ENCODE peak calls at places on chromosomes 11 and 22, in six cellular contexts. D, V, S, L, H and F are unnamed samples.

GRCh38 chr22:50222508-50222907 is 21.7 kb downstream of the SELENOO start:
- DNase-seq in V (peak), D (no peak), L (no peak), S (no peak), H (no peak), F (no peak)

GRCh38 chr11:102886999-102887398 is 12.2 kb upstream of the MMP12 start:
- DNase-seq in S (no peak), H (no peak), V (no peak), D (no peak), L (no peak), F (no peak)

GRCh38 chr11:37504066-37504611 is 906.1 kb upstream of the RAG2 start:
- DNase-seq in H (no peak), L (no peak), V (no peak), S (no peak), D (no peak), F (no peak)

GRCh38 chr22:50731811-50732624 is 6.0 kb upstream of the ACR start:
- DNase-seq in S (peak), V (no peak), D (peak), H (peak), L (peak), F (no peak)

GRCh38 chr11:31725176-31725575 is 85.9 kb downstream of the PAX6 start:
- DNase-seq in S (no peak), D (no peak), L (no peak), V (no peak), H (no peak), F (no peak)

GRCh38 chr11:796565-797299 is 1.3 kb downstream of the SLC25A22 start:
- DNase-seq in H (no peak), L (peak), D (no peak), S (no peak), V (no peak), F (peak)

GRCh38 chr22:23705358-23705757 is 14.5 kb downstream of the RGL4 start:
- DNase-seq in D (no peak), S (no peak), V (no peak), L (no peak), H (no peak), F (no peak)

GRCh38 chr11:118306556-118306955 is 2.0 kb downstream of the CD3E start:
- DNase-seq in V (no peak), H (no peak), D (no peak), L (no peak), S (no peak), F (no peak)

GRCh38 chr11:20364412-20364792 is 888 bp downstream of the HTATIP2 start:
- DNase-seq in L (no peak), V (no peak), S (no peak), D (no peak), H (no peak), F (peak)

GRCh38 chr22:49966716-49967332 is 6.3 kb downstream of the PIM3 start:
- DNase-seq in D (no peak), S (peak), H (peak), V (peak), L (peak), F (peak)

GRCh38 chr11:12717851-12718291 is 43.6 kb downstream of the TEAD1 start:
- DNase-seq in L (no peak), V (no peak), S (no peak), D (no peak), H (no peak), F (no peak)

GRCh38 chr11:45079943-45080719 is 66.3 kb upstream of the PRDM11 start:
- DNase-seq in L (peak), H (no peak), S (peak), D (no peak), V (no peak), F (no peak)

GRCh38 chr11:2072551-2073261 is 66.5 kb downstream of the IGF2 start:
- DNase-seq in S (no peak), V (no peak), H (no peak), L (peak), D (no peak), F (no peak)

GRCh38 chr22:28269277-28269676 is 350.2 kb upstream of the PITPNB start:
- DNase-seq in H (no peak), L (no peak), S (no peak), D (no peak), V (no peak), F (no peak)

GRCh38 chr11:1705121-1706052 is 8.4 kb downstream of the KRTAP5-6 start:
- DNase-seq in L (peak), V (no peak), H (no peak), S (no peak), D (no peak), F (no peak)

GRCh38 chr11:3341298-3341697 is 37.6 kb downstream of the ZNF195 start:
- DNase-seq in H (peak), L (no peak), D (no peak), S (no peak), V (no peak), F (peak)

GRCh38 chr11:119759747-119760412 is 30.9 kb upstream of the NECTIN1 start:
- DNase-seq in V (no peak), S (no peak), H (no peak), D (no peak), L (peak), F (no peak)

DNA sequence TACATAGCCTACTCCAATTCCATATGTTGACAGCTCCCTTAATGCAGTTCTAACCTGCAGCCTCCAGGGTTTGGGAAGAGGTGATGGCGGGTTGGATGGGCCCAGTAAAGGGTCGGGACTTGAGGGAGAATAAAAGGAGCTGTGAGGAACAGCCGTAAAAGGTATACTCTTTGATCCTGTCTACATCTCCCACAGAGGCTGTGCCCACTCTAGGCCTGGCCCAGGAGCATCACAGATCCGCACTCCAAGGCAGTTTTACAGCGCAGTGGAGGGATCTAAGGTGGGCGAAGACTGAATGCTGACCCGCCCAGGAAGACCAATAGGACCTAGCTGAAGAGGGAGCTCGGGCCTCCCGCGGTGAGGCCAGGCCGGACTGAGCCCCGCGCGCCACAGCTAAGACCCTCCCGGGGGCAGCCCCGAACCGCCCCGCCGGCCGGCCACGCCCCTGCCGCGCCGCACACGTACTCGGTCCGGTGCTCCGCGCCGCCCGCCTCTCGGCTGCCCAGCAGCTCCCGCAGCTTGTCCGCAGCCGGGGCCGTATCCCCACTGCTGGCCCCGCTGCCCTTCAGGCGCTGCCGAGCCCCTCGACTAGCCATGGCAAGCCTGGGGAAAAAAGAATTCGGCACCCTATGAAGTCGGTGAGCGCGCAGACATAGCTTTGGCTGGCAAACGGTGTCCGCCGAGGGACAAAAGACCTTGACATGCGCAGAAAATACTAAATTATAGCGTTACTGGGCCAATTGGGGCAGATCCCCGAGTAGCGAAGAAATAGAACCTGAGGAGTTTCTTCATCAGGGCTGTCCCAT is at the start of gene ALG9:
- DNase-seq in H (peak), S (peak), D (peak), L (peak), V (peak), F (peak)
- TF ChIP-seq POLR2A in H (no peak), S (peak), D (peak), L (no peak), V (no peak), F (no peak)

DNA sequence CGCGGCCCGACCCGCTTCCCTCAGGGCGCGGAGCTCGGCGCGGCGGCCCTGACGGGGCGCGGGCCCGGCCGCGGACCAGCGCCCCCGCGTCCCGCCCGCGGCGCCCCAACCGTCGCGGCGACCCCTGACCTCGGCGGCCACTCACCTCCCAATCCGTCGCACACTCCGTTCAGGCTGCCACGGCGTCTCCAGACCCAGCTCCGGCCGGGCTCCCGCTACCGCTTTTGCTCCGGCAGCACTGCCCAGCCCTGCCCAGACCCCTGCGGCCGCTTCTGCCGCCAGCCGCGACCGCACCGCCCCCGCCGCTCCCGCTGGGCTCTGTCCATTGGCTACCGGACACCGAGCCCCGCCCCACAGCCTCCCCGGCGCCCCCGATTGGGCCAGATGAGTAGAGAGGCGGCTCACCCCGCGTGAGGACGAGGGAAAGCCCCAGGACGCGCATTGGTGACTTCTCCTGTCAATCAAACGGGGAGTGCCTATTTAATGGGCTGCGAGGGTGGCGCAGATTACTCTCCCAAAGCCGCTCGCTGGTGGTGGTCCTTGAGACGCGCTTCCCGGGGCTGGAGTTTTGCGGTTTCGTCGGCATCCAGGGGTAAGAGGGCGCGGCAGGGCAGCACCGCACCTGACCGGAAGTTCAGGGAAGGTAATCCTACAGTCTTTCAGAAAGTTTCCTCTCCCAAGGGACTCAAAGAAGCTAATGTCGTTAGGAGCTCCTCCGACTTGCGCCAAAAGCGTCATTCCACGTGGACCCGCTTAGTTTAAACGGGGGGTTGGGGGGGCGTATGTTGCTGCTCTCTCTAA is at the start of gene PACSIN2:
- DNase-seq in L (peak), D (peak), S (peak), H (peak), V (peak), F (peak)
- TF ChIP-seq POLR2A in L (peak), D (peak), S (peak), H (peak), V (peak), F (peak)

GRCh38 chr11:34235591-34236071 is 122.2 kb downstream of the ABTB2 start:
- DNase-seq in L (peak), H (no peak), V (no peak), S (no peak), D (no peak), F (no peak)

GRCh38 chr11:34233215-34233614 is 124.6 kb downstream of the ABTB2 start:
- DNase-seq in H (no peak), D (no peak), S (no peak), L (no peak), V (no peak), F (no peak)

GRCh38 chr11:34235189-34235588 is 122.6 kb downstream of the ABTB2 start:
- DNase-seq in S (no peak), V (no peak), L (no peak), D (no peak), H (no peak), F (no peak)

GRCh38 chr11:34232810-34233209 is 125.0 kb downstream of the ABTB2 start:
- DNase-seq in H (no peak), S (no peak), V (no peak), L (no peak), D (no peak), F (no peak)

DNA sequence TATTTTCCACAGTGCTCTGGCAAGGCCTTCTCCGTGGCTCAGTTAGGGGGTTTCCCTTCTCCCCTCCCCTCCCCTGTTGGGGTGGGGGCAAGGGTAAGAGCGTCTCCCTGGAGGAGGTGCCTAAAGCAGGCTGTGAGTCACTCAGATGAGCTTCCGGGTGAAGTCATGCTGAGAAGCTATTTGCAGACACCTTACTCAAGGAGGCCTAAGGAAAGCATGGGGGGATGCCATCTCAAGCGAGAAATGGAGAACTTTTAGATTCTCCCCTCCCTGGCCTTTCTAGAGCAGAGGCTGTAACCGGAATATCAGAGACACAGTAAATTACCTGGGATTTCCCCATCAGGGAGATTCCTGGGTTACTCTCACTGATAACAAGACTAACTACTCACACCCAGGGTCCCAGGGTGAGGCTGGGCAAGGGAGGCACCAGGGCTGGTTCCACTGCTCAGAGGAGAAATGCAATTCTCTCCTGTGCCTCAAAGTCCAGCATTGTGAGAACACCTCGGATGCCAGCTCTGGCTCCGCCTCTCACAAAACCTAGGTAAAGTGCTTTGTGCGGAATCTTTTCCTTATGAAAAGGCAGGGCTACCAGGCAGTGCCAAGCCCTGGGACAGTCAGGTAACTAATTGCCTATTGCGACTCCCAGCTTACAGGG is 123.6 kb downstream of the ABTB2 start:
- DNase-seq in D (peak), L (no peak), S (no peak), H (no peak), V (no peak), F (no peak)
- TF ChIP-seq POLR2A in D (no peak), L (no peak), S (no peak), H (no peak), V (no peak), F (no peak)

GRCh38 chr22:26673485-26673884 is 16.1 kb downstream of the MIAT start:
- DNase-seq in D (no peak), V (no peak), L (no peak), H (no peak), S (no peak), F (no peak)

GRCh38 chr22:26672060-26672471 is 14.7 kb downstream of the MIAT start:
- DNase-seq in L (peak), H (no peak), S (no peak), D (no peak), V (no peak), F (peak)

GRCh38 chr22:26671317-26672059 is 14.1 kb downstream of the MIAT start:
- DNase-seq in H (no peak), D (no peak), L (peak), S (no peak), V (peak), F (peak)

GRCh38 chr22:26674211-26675190 is 17.1 kb downstream of the MIAT start:
- DNase-seq in S (no peak), V (no peak), D (no peak), H (no peak), L (peak), F (no peak)

GRCh38 chr22:26672590-26673468 is 15.4 kb downstream of the MIAT start:
- DNase-seq in H (peak), L (peak), D (peak), S (peak), V (peak), F (peak)
- TF ChIP-seq POLR2A in H (no peak), L (no peak), D (peak), S (peak), V (no peak), F (peak)